ENCODE peak calls at places on chromosomes 2 and 18, in eight cellular contexts. E, Q, B, W, V, C, K and F are unnamed samples.

GRCh38 chr18:70422061-70422965 is 133.5 kb downstream of the SOCS6 start:
- DNase-seq in E (peak; percentile 87), Q (peak; percentile 95), B (peak; percentile 66), W (peak; percentile 67), V (no peak), C (no peak), K (peak; percentile 70), F (peak; percentile 89)

GRCh38 chr18:63344263-63344662 is 22.7 kb downstream of the KDSR start:
- DNase-seq in E (no peak), Q (no peak), B (no peak), W (no peak), V (no peak), C (no peak), K (no peak), F (no peak)

GRCh38 chr2:159146930-159147666 is 139.4 kb downstream of the WDSUB1 start:
- DNase-seq in E (no peak), Q (no peak), B (peak; percentile 77), W (peak; percentile 66), V (no peak), C (no peak), K (peak; percentile 90), F (no peak)

GRCh38 chr2:64952113-64952895 is 36.9 kb upstream of the SLC1A4 start:
- DNase-seq in E (no peak), Q (peak; percentile 69), B (no peak), W (no peak), V (no peak), C (no peak), K (no peak), F (no peak)

GRCh38 chr2:3784731-3785130 is 81.4 kb downstream of the DCDC2C start:
- DNase-seq in E (no peak), Q (peak; percentile 30), B (no peak), W (no peak), V (no peak), C (peak; percentile 5), K (no peak), F (peak; percentile 51)

GRCh38 chr18:77000527-77000926 is 132.1 kb downstream of the MBP start:
- DNase-seq in E (peak; percentile 74), Q (peak; percentile 46), B (no peak), W (peak; percentile 64), V (peak; percentile 52), C (no peak), K (peak; percentile 60), F (no peak)

GRCh38 chr2:204108874-204109295 is 172.3 kb downstream of the ICOS start:
- DNase-seq in E (no peak), Q (no peak), B (no peak), W (no peak), V (peak; percentile 18), C (no peak), K (no peak), F (no peak)

GRCh38 chr2:236608308-236608564 is 38.6 kb downstream of the ACKR3 start:
- DNase-seq in E (no peak), Q (no peak), B (no peak), W (no peak), V (no peak), C (no peak), K (no peak), F (no peak)

GRCh38 chr2:50491541-50492114 is 540.3 kb downstream of the NRXN1 start:
- DNase-seq in E (no peak), Q (peak; percentile 39), B (no peak), W (no peak), V (peak; percentile 43), C (peak; percentile 5), K (no peak), F (peak; percentile 5)

GRCh38 chr2:241802421-241802749 is 6.6 kb upstream of the NEU4 start:
- DNase-seq in E (no peak), Q (no peak), B (no peak), W (no peak), V (no peak), C (no peak), K (no peak), F (no peak)

GRCh38 chr2:19776941-19777514 is 124.8 kb downstream of the TTC32 start:
- DNase-seq in E (no peak), Q (no peak), B (no peak), W (no peak), V (no peak), C (no peak), K (no peak), F (no peak)

GRCh38 chr2:170932166-170932565 is 3.1 kb downstream of the GORASP2 start:
- DNase-seq in E (no peak), Q (no peak), B (no peak), W (no peak), V (no peak), C (no peak), K (no peak), F (no peak)

GRCh38 chr2:126881591-126881990 is 17.1 kb upstream of the TEX51 start:
- DNase-seq in E (no peak), Q (no peak), B (no peak), W (no peak), V (no peak), C (no peak), K (no peak), F (no peak)

GRCh38 chr2:189584662-189585061 is 4.1 kb upstream of the SLC40A1 start:
- DNase-seq in E (no peak), Q (no peak), B (no peak), W (no peak), V (no peak), C (no peak), K (no peak), F (no peak)

GRCh38 chr2:46385786-46386577 is 88.8 kb downstream of the EPAS1 start:
- DNase-seq in E (no peak), Q (no peak), B (no peak), W (no peak), V (no peak), C (no peak), K (no peak), F (peak; percentile 37)

GRCh38 chr2:191266201-191266600 is 21.0 kb downstream of the MYO1B start:
- DNase-seq in E (no peak), Q (no peak), B (no peak), W (no peak), V (no peak), C (no peak), K (no peak), F (no peak)
- H3K4me3 ChIP-seq in E (no peak overlapping the region), Q (no peak overlapping the region), B (no peak overlapping the region), W (peak overlapping the region; percentile 23), V (no peak overlapping the region), C (peak overlapping the region; percentile 1), K (no peak overlapping the region), F (no peak overlapping the region)

GRCh38 chr2:6877402-6878305 is at the start of gene RSAD2:
- DNase-seq in E (peak; percentile 47), Q (peak; percentile 73), B (no peak), W (peak; percentile 27), V (peak; percentile 16), C (no peak), K (peak; percentile 67), F (no peak)

GRCh38 chr2:6881036-6881435 is 3.5 kb downstream of the RSAD2 start:
- DNase-seq in E (no peak), Q (no peak), B (no peak), W (no peak), V (no peak), C (no peak), K (no peak), F (no peak)

GRCh38 chr2:6880200-6880733 is 2.7 kb downstream of the RSAD2 start:
- DNase-seq in E (no peak), Q (no peak), B (no peak), W (no peak), V (no peak), C (no peak), K (no peak), F (no peak)

GRCh38 chr2:6881516-6881915 is 3.9 kb downstream of the RSAD2 start:
- DNase-seq in E (no peak), Q (no peak), B (no peak), W (no peak), V (no peak), C (no peak), K (no peak), F (no peak)

DNA sequence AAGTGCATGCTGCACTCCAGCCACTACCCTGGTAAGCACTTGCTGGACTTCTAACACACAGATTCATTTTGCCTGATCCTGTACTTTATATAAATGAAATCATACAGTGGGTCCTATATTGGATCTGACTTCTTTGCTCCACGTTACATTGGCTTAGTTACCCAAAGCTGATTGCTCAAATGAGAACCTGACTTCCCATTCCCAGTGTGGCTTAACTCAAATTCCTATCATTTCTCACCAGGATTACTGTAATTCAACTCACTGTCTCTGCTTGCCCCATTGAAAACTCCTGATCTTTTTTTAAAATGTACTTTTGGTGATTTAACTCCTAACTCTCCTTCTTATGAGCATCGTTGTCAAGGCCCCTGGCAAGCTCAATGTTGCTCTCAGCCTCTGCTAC is 1.4 kb downstream of the RSAD2 start:
- DNase-seq in E (no peak), Q (no peak), B (no peak), W (no peak), V (no peak), C (no peak), K (no peak), F (no peak)
- H3K4me3 ChIP-seq in E (peak overlapping the region; percentile 61), Q (no peak overlapping the region), B (no peak overlapping the region), W (peak overlapping the region; percentile 75), V (no peak overlapping the region), C (no peak overlapping the region), K (no peak overlapping the region), F (no peak overlapping the region)

DNA sequence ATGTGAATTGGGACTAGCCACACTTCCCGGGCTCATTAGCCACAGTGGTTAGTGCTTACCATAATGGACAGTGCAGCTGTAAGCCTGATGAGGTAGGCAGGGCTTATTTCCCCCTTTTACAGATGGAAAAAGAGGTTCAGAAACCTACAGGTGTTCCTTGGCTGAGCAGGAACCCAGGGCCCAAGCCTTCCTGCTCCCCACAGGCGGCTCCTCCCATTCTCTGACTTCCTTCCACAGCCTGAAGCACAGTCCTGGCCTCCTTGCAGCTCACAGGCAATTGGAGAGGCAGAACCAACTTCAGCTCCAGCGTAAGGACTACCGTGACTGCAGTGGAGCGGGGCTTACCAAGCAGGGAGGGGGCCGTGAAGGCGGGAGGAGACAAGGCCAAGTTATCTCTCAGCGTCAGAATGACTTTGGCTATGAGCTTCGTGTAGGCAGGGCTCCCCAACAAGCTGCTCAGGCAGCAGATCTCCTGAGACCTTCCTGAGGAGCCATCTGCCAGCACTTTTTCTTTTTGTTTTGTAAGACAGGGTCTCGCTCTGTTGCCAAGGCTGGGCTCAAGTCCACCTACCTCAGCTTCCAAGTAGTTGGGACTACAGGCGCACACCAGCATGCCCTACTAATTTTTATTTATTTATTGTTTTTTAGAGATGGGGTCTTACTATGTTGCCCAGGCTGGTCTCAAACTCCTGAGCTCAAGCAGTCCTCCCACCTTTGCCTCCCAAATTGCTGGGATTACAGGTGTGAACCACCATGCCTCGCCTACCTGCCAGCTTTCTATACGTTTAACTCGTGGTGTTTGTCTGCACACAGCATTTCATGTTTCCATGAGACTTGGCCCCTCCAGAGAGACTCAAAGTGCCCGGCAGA is 34.2 kb upstream of the NT5DC4 start:
- DNase-seq in E (no peak), Q (no peak), B (no peak), W (no peak), V (no peak), C (no peak), K (no peak), F (no peak)
- H3K4me3 ChIP-seq in E (no peak overlapping the region), Q (no peak overlapping the region), B (no peak overlapping the region), W (no peak overlapping the region), V (no peak overlapping the region), C (no peak overlapping the region), K (no peak overlapping the region), F (no peak overlapping the region)

DNA sequence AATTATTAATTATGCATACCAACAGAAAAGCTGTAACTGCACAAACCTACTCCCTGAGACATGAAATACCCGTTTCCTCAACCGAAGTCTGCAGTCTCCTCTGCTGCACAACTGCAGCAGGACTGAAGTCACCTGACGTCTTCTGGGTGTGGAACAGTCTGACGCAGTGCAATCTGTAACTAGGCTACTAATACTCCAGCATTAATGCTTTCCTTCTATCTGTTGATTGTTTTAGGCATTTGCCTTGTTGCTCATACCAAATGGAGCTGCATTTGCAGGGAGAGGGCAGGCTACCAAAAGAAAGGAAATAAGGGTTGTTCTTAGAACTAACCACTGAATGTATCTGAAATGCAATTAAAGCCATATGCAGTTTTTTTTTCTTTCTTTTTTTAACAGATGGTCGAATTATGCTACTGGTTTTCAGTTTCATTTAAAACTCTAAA is 40.1 kb downstream of the RTN4 start:
- DNase-seq in E (peak; percentile 63), Q (peak; percentile 50), B (peak; percentile 79), W (peak; percentile 37), V (peak; percentile 69), C (no peak), K (peak; percentile 84), F (no peak)
- H3K4me3 ChIP-seq in E (peak overlapping the region; percentile 46), Q (no peak overlapping the region), B (no peak overlapping the region), W (peak overlapping the region; percentile 43), V (peak overlapping the region; percentile 42), C (peak overlapping the region; percentile 34), K (no peak overlapping the region), F (no peak overlapping the region)